ENCODE peak calls at places on chromosomes 2 and 18, in four cellular contexts. N is HT1080, Y is KBM-7, J is HCEC 1CT. C is an unnamed sample.
A peak's percentile ranks its signal among the peaks of the same experiment; 100 is the strongest.

GRCh38 chr18:67672719-67673118 is 156.2 kb upstream of the DSEL start:
- DNase-seq in N (no peak), Y (no peak), J (no peak), C (no peak)

GRCh38 chr2:118940486-118941120 is 1.4 kb upstream of the MARCO start:
- DNase-seq in N (no peak), Y (peak; percentile 68), J (no peak), C (no peak)

GRCh38 chr18:80103231-80103630 is 5.8 kb upstream of the ADNP2 start:
- DNase-seq in N (peak; percentile 58), Y (no peak), J (peak; percentile 63), C (peak; percentile 13)

GRCh38 chr2:7009207-7009911 is 92.1 kb downstream of the RNF144A start:
- DNase-seq in N (no peak), Y (no peak), J (no peak), C (no peak)

GRCh38 chr2:97819769-97820168 is 106.4 kb downstream of the ZAP70 start:
- DNase-seq in N (no peak), Y (no peak), J (no peak), C (no peak)

GRCh38 chr18:52152036-52152435 is 188.0 kb upstream of the DCC start:
- DNase-seq in N (peak; percentile 18), Y (no peak), J (no peak), C (peak; percentile 62)

GRCh38 chr18:35378206-35378795 is 1.2 kb upstream of the ZNF396 start:
- DNase-seq in N (no peak), Y (no peak), J (peak; percentile 14), C (no peak)

GRCh38 chr2:234957533-234958135 is 5.8 kb downstream of the SH3BP4 start:
- DNase-seq in N (peak; percentile 21), Y (no peak), J (peak; percentile 82), C (no peak)

GRCh38 chr2:138421315-138421970 is 80.1 kb upstream of the SPOPL start:
- DNase-seq in N (peak; percentile 57), Y (no peak), J (peak; percentile 64), C (peak; percentile 90)

GRCh38 chr2:231710751-231711676 is 2.7 kb downstream of the PTMA start:
- DNase-seq in N (peak; percentile 33), Y (peak; percentile 61), J (peak; percentile 7), C (peak; percentile 39)

GRCh38 chr2:96869281-96869823 is 528 bp downstream of the SEMA4C start:
- DNase-seq in N (no peak), Y (no peak), J (peak; percentile 48), C (peak; percentile 62)

GRCh38 chr2:205808493-205809121 is 126.3 kb downstream of the NRP2 start:
- DNase-seq in N (no peak), Y (no peak), J (no peak), C (peak; percentile 26)

GRCh38 chr2:108607706-108608301 is 73.5 kb downstream of the LIMS1 start:
- DNase-seq in N (peak; percentile 47), Y (peak; percentile 47), J (no peak), C (peak; percentile 45)

GRCh38 chr2:137420744-137421143 is 543.5 kb upstream of the HNMT start:
- DNase-seq in N (peak; percentile 29), Y (no peak), J (no peak), C (peak; percentile 12)

GRCh38 chr2:55168221-55169154 is 63.6 kb downstream of the CLHC1 start:
- DNase-seq in N (peak; percentile 68), Y (peak; percentile 66), J (peak; percentile 87), C (peak; percentile 70)

GRCh38 chr2:39124770-39125075 is 3.9 kb upstream of the SOS1 start:
- DNase-seq in N (no peak), Y (no peak), J (no peak), C (no peak)

GRCh38 chr2:238528953-238529781 is 102.4 kb downstream of the ASB1 start:
- DNase-seq in N (no peak), Y (no peak), J (peak; percentile 59), C (no peak)

GRCh38 chr2:23505984-23506380 is 121.0 kb downstream of the KLHL29 start:
- DNase-seq in N (no peak), Y (no peak), J (no peak), C (no peak)

GRCh38 chr2:166152064-166152463 is 24.2 kb upstream of the SCN1A start:
- DNase-seq in N (no peak), Y (no peak), J (no peak), C (no peak)

GRCh38 chr2:166223298-166223697 is 95.5 kb upstream of the SCN1A start:
- DNase-seq in N (no peak), Y (no peak), J (no peak), C (no peak)

GRCh38 chr2:113309655-113310387 is 31.1 kb upstream of the PAX8 start:
- DNase-seq in N (peak; percentile 57), Y (no peak), J (no peak), C (peak; percentile 73)

GRCh38 chr2:188291142-188291616 is 495 bp upstream of the GULP1 start:
- DNase-seq in N (no peak), Y (peak; percentile 8), J (peak; percentile 26), C (peak; percentile 52)

GRCh38 chr2:20411361-20411894 is 35.4 kb upstream of the RHOB start:
- DNase-seq in N (peak; percentile 77), Y (peak; percentile 80), J (peak; percentile 81), C (peak; percentile 84)

GRCh38 chr2:230811508-230811907 is 53.2 kb upstream of the ITM2C start:
- DNase-seq in N (no peak), Y (no peak), J (no peak), C (no peak)

GRCh38 chr2:30417253-30417652 is 29.8 kb upstream of the LCLAT1 start:
- DNase-seq in N (no peak), Y (no peak), J (peak; percentile 20), C (no peak)

GRCh38 chr2:18349421-18349820 is 211.0 kb downstream of the RDH14 start:
- DNase-seq in N (no peak), Y (no peak), J (no peak), C (no peak)

GRCh38 chr2:232588680-232589585 is 38.4 kb downstream of the EIF4E2 start:
- DNase-seq in N (peak; percentile 67), Y (no peak), J (peak; percentile 37), C (peak; percentile 78)

GRCh38 chr2:164954954-164955701 is at the start of gene SLC38A11:
- DNase-seq in N (no peak), Y (no peak), J (no peak), C (peak; percentile 9)

GRCh38 chr2:101622210-101622609 is 75.3 kb upstream of the MAP4K4 start:
- DNase-seq in N (no peak), Y (no peak), J (no peak), C (no peak)

GRCh38 chr2:127096718-127097470 is 10.1 kb downstream of the BIN1 start:
- DNase-seq in N (no peak), Y (no peak), J (no peak), C (no peak)

GRCh38 chr2:229520582-229521221 is 193.7 kb downstream of the DNER start:
- DNase-seq in N (no peak), Y (no peak), J (no peak), C (no peak)

GRCh38 chr2:37189452-37190153 is 1.1 kb upstream of the SULT6B1 start:
- DNase-seq in N (peak; percentile 93), Y (peak; percentile 21), J (peak; percentile 85), C (peak; percentile 87)

GRCh38 chr2:11983870-11984269 is 237.4 kb downstream of the LPIN1 start:
- DNase-seq in N (no peak), Y (no peak), J (no peak), C (no peak)

GRCh38 chr2:128314026-128314347 is 4.7 kb downstream of the HS6ST1 start:
- DNase-seq in N (no peak), Y (no peak), J (no peak), C (no peak)

GRCh38 chr2:39604875-39605274 is 60.8 kb upstream of the TMEM178A start:
- DNase-seq in N (no peak), Y (no peak), J (no peak), C (no peak)